ENCODE peak calls at places on chromosomes 6 and 20, in six cellular contexts. H, S, P, Q, T and Z are unnamed samples.

GRCh38 chr6:30685157-30685976 is 1.1 kb downstream of the PPP1R18 start:
- DNase-seq in P (peak), Q (no peak), S (no peak), H (no peak), T (no peak), Z (no peak)

GRCh38 chr6:20438462-20439070 is 36.9 kb downstream of the E2F3 start:
- DNase-seq in P (no peak), Q (no peak), T (no peak), S (no peak), H (no peak), Z (no peak)

GRCh38 chr20:38369387-38369786 is 23.1 kb downstream of the LBP start:
- DNase-seq in S (no peak), P (peak), T (no peak), H (no peak), Q (peak), Z (no peak)

GRCh38 chr6:52663935-52664184 is 7.1 kb upstream of the TMEM14A start:
- DNase-seq in H (no peak), P (no peak), S (no peak), Q (no peak), T (no peak), Z (no peak)

GRCh38 chr6:56211724-56212123 is 35.7 kb downstream of the COL21A1 start:
- DNase-seq in Q (no peak), H (no peak), S (no peak), T (no peak), P (no peak), Z (no peak)

GRCh38 chr20:45450097-45450818 is 19.3 kb upstream of the WFDC2 start:
- DNase-seq in S (peak), T (no peak), Q (peak), H (no peak), P (peak), Z (peak)

GRCh38 chr6:151004415-151005024 is 139.0 kb downstream of the MTHFD1L start:
- DNase-seq in Q (peak), H (no peak), P (no peak), T (no peak), S (peak), Z (no peak)

GRCh38 chr6:52876056-52876787 is 33.3 kb downstream of the GSTA3 start:
- DNase-seq in T (no peak), S (peak), H (no peak), P (no peak), Q (peak), Z (no peak)

GRCh38 chr6:116316772-116317467 is 37.2 kb upstream of the TSPYL1 start:
- DNase-seq in T (no peak), H (no peak), Q (no peak), S (no peak), P (no peak), Z (no peak)

GRCh38 chr6:109687271-109687721 is 3.7 kb downstream of the AK9 start:
- DNase-seq in Q (peak), H (no peak), S (peak), T (no peak), P (no peak), Z (peak)

GRCh38 chr6:25179051-25179778 is 100.0 kb upstream of the CARMIL1 start:
- DNase-seq in H (no peak), T (no peak), P (no peak), S (no peak), Q (peak), Z (no peak)

GRCh38 chr6:3315841-3316240 is 57.1 kb downstream of the PSMG4 start:
- DNase-seq in S (no peak), H (no peak), Q (no peak), T (no peak), P (no peak), Z (no peak)

GRCh38 chr6:32947552-32948465 is 5.1 kb downstream of the HLA-DMA start:
- DNase-seq in Q (peak), T (no peak), H (peak), S (peak), P (peak), Z (no peak)

GRCh38 chr20:47747663-47748031 is 37.6 kb downstream of the SULF2 start:
- DNase-seq in Q (no peak), T (no peak), H (no peak), S (no peak), P (no peak), Z (no peak)

GRCh38 chr6:168785720-168786511 is 344.9 kb downstream of the SMOC2 start:
- DNase-seq in Q (no peak), H (no peak), T (no peak), P (no peak), S (no peak), Z (no peak)

GRCh38 chr6:15524736-15525401 is 138.0 kb downstream of the DTNBP1 start:
- DNase-seq in S (peak), Q (no peak), P (no peak), T (no peak), H (no peak), Z (no peak)

GRCh38 chr6:157941101-157941863 is 40.4 kb upstream of the SYNJ2 start:
- DNase-seq in P (no peak), S (no peak), Q (no peak), H (no peak), T (no peak), Z (no peak)

GRCh38 chr20:38092260-38092857 is 58.8 kb downstream of the RPRD1B start:
- DNase-seq in T (no peak), P (no peak), Q (no peak), H (no peak), S (no peak), Z (no peak)

GRCh38 chr6:119284861-119285521 is 64.6 kb downstream of the MAN1A1 start:
- DNase-seq in P (peak), T (no peak), S (peak), Q (peak), H (no peak), Z (no peak)

GRCh38 chr20:8388146-8388545 is 256.1 kb downstream of the PLCB1 start:
- DNase-seq in T (no peak), S (peak), H (no peak), Q (peak), P (no peak), Z (no peak)

GRCh38 chr20:4728121-4728520 is 6.4 kb downstream of the PRND start:
- DNase-seq in H (no peak), P (no peak), Q (peak), S (no peak), T (no peak), Z (no peak)

GRCh38 chr6:170152989-170153388 is 137.9 kb downstream of the DLL1 start:
- DNase-seq in Q (peak), T (no peak), S (peak), H (no peak), P (no peak), Z (peak)